ENCODE peak calls at places on chromosomes 6 and 20, in eight cellular contexts. A is right cardiac atrium, F is T-helper 17 cell, D is GM03348, H is foreskin keratinocyte, I is progenitor cell of endocrine pancreas, G is osteocyte, S is hippocampal formation. Z is an unnamed sample.

GRCh38 chr20:51902933-51903332 is 100.6 kb upstream of the SALL4 start:
- DNase-seq in F (no peak), I (no peak), A (no peak), H (no peak), S (no peak), D (no peak), G (no peak), Z (no peak)

GRCh38 chr6:130138909-130139242 is 83.9 kb downstream of the SAMD3 start:
- DNase-seq in I (no peak), H (no peak), A (no peak), D (no peak), S (no peak), F (no peak), G (no peak), Z (no peak)

GRCh38 chr6:44580901-44581300 is 193.4 kb downstream of the CDC5L start:
- DNase-seq in G (peak; percentile 25), H (peak; percentile 15), F (no peak), S (no peak), A (no peak), I (no peak), D (peak; percentile 63), Z (no peak)

GRCh38 chr6:100620085-100620484 is 155.4 kb upstream of the SIM1 start:
- DNase-seq in S (no peak), H (peak; percentile 84), D (peak; percentile 11), G (no peak), I (no peak), F (no peak), A (no peak), Z (no peak)

GRCh38 chr6:157187182-157188093 is 135.9 kb downstream of the TMEM242 start:
- DNase-seq in D (no peak), S (peak; percentile 11), A (no peak), H (no peak), G (no peak), I (no peak), F (no peak), Z (no peak)

GRCh38 chr6:98286620-98287019 is 547.8 kb upstream of the POU3F2 start:
- DNase-seq in I (no peak), S (no peak), F (no peak), A (no peak), H (no peak), D (no peak), G (no peak), Z (no peak)

GRCh38 chr6:27295301-27296079 is 16.6 kb downstream of the POM121L2 start:
- DNase-seq in A (no peak), H (peak; percentile 78), I (no peak), G (no peak), D (peak; percentile 52), F (no peak), S (no peak), Z (peak; percentile 58)

GRCh38 chr6:142716097-142716496 is 228.9 kb downstream of the HIVEP2 start:
- DNase-seq in D (no peak), G (no peak), I (no peak), H (no peak), A (no peak), S (no peak), F (no peak), Z (no peak)

GRCh38 chr6:41457303-41457670 is 88.9 kb upstream of the FOXP4 start:
- DNase-seq in A (no peak), F (no peak), H (no peak), G (no peak), D (no peak), S (no peak), I (no peak), Z (no peak)

GRCh38 chr6:154572592-154572991 is 62.1 kb upstream of the CNKSR3 start:
- DNase-seq in D (no peak), H (no peak), A (no peak), F (no peak), I (no peak), S (no peak), G (peak; percentile 34), Z (no peak)

GRCh38 chr20:50405235-50405914 is 104.8 kb upstream of the PTPN1 start:
- DNase-seq in I (no peak), H (no peak), G (no peak), S (no peak), A (peak; percentile 76), F (no peak), D (no peak), Z (no peak)

GRCh38 chr6:84278311-84278710 is 50.9 kb upstream of the CEP162 start:
- DNase-seq in H (no peak), G (no peak), S (no peak), A (no peak), D (peak; percentile 17), F (no peak), I (no peak), Z (no peak)

GRCh38 chr6:30363459-30363858 is 18.5 kb downstream of the RPP21 start:
- DNase-seq in G (no peak), D (no peak), A (no peak), H (no peak), S (no peak), I (no peak), F (no peak), Z (no peak)

GRCh38 chr6:116561377-116562018 is 7.9 kb downstream of the CALHM4 start:
- DNase-seq in D (peak; percentile 53), I (peak; percentile 62), G (peak; percentile 88), A (peak; percentile 80), H (no peak), F (peak; percentile 51), S (peak; percentile 75), Z (peak; percentile 66)

GRCh38 chr20:20780127-20780822 is 67.8 kb upstream of the RALGAPA2 start:
- DNase-seq in G (no peak), D (peak; percentile 9), A (peak; percentile 88), H (peak; percentile 22), S (no peak), F (no peak), I (no peak), Z (no peak)

GRCh38 chr6:144294016-144294415 is 8.9 kb downstream of the UTRN start:
- DNase-seq in F (no peak), I (no peak), G (no peak), S (no peak), A (no peak), H (peak; percentile 52), D (peak; percentile 63), Z (no peak)

GRCh38 chr6:104050455-104050854 is 809.3 kb downstream of the HACE1 start:
- DNase-seq in G (no peak), F (no peak), A (no peak), I (no peak), S (no peak), H (no peak), D (no peak), Z (no peak)

GRCh38 chr6:10414766-10415592 is at the start of gene TFAP2A:
- DNase-seq in A (no peak), H (peak; percentile 92), G (no peak), S (no peak), D (peak; percentile 63), F (no peak), I (no peak), Z (peak; percentile 74)

GRCh38 chr6:102641426-102641825 is 1247.9 kb downstream of the GRIK2 start:
- DNase-seq in A (no peak), D (no peak), G (no peak), S (no peak), I (no peak), H (no peak), F (no peak), Z (no peak)

GRCh38 chr6:56771929-56772607 is 129.4 kb upstream of the DST start:
- DNase-seq in A (no peak), S (no peak), D (no peak), I (no peak), G (no peak), H (no peak), F (no peak), Z (no peak)

GRCh38 chr6:11785449-11785951 is 6.9 kb upstream of the ADTRP start:
- DNase-seq in H (peak; percentile 49), D (no peak), G (no peak), F (no peak), S (no peak), I (no peak), A (no peak), Z (no peak)

GRCh38 chr6:47187883-47188587 is 121.7 kb downstream of the TNFRSF21 start:
- DNase-seq in I (no peak), F (no peak), D (no peak), H (no peak), G (no peak), S (no peak), A (no peak), Z (no peak)

GRCh38 chr6:28281288-28282064 is at the start of gene PGBD1:
- DNase-seq in I (peak; percentile 72), A (peak; percentile 94), F (peak; percentile 7), G (peak; percentile 91), S (peak; percentile 28), D (peak; percentile 93), H (peak; percentile 100), Z (peak; percentile 89)

GRCh38 chr6:8245736-8246135 is 143.4 kb upstream of the EEF1E1 start:
- DNase-seq in H (no peak), I (no peak), F (no peak), G (no peak), A (no peak), D (no peak), S (no peak), Z (no peak)

GRCh38 chr6:32814145-32814544 is 2.7 kb downstream of the HLA-DOB start:
- DNase-seq in D (no peak), H (peak; percentile 46), S (no peak), F (no peak), A (no peak), I (no peak), G (no peak), Z (no peak)

GRCh38 chr6:81241717-81242116 is 510.8 kb downstream of the TENT5A start:
- DNase-seq in S (no peak), I (no peak), A (no peak), D (peak; percentile 49), H (no peak), F (no peak), G (no peak), Z (no peak)

GRCh38 chr6:165988306-165988756 is 179.3 kb downstream of the TBXT start:
- DNase-seq in A (no peak), S (no peak), F (no peak), D (peak; percentile 21), H (no peak), I (no peak), G (no peak), Z (peak; percentile 69)

GRCh38 chr6:82240191-82240590 is 7.4 kb downstream of the IBTK start:
- DNase-seq in F (no peak), H (no peak), A (no peak), I (no peak), S (no peak), G (no peak), D (no peak), Z (no peak)

GRCh38 chr20:38633577-38634093 is 32.0 kb downstream of the ARHGAP40 start:
- DNase-seq in F (peak; percentile 43), G (no peak), H (no peak), D (peak; percentile 86), A (no peak), I (peak; percentile 53), S (no peak), Z (peak; percentile 79)

Z was measured in ecto neural progenitor cell.